ENCODE peak calls at places on chromosomes 2 and 18, in seven cellular contexts. One of them, this sample, is unnamed.
A peak's percentile ranks its signal among the peaks of the same experiment; 100 is the strongest.

GRCh38 chr2:10079931-10080535 is at the start of gene CYS1:
- DNase-seq in posterior cingulate gyrus: no peak
- DNase-seq in C1 segment of cervical spinal cord: no peak
- DNase-seq in stimulated activated CD4-positive, alpha-beta T cell treated with anti-CD3 and anti-CD28 coated beads, Interleukin-4, amount 100 ng/mL, for 48 hours: no peak
- DNase-seq in NCI-H748 treated with DMSO at 0.1 percent for 48 hours: no peak
- DNase-seq in OCI-LY7: peak; percentile 44
- DNase-seq in M059J: no peak
- DNase-seq in this sample: no peak

GRCh38 chr18:70326255-70326654 is 37.4 kb downstream of the SOCS6 start:
- DNase-seq in NCI-H748 treated with DMSO at 0.1 percent for 48 hours: no peak
- DNase-seq in M059J: no peak
- DNase-seq in posterior cingulate gyrus: no peak
- DNase-seq in OCI-LY7: no peak
- DNase-seq in C1 segment of cervical spinal cord: no peak
- DNase-seq in stimulated activated CD4-positive, alpha-beta T cell treated with anti-CD3 and anti-CD28 coated beads, Interleukin-4, amount 100 ng/mL, for 48 hours: no peak
- DNase-seq in this sample: no peak

GRCh38 chr2:3414133-3414856 is 34.8 kb downstream of the TRAPPC12 start:
- DNase-seq in M059J: no peak
- DNase-seq in stimulated activated CD4-positive, alpha-beta T cell treated with anti-CD3 and anti-CD28 coated beads, Interleukin-4, amount 100 ng/mL, for 48 hours: no peak
- DNase-seq in NCI-H748 treated with DMSO at 0.1 percent for 48 hours: no peak
- DNase-seq in C1 segment of cervical spinal cord: no peak
- DNase-seq in posterior cingulate gyrus: no peak
- DNase-seq in OCI-LY7: no peak
- DNase-seq in this sample: no peak

GRCh38 chr18:75489493-75490190 is 62.1 kb upstream of the SMIM21 start:
- DNase-seq in C1 segment of cervical spinal cord: no peak
- DNase-seq in stimulated activated CD4-positive, alpha-beta T cell treated with anti-CD3 and anti-CD28 coated beads, Interleukin-4, amount 100 ng/mL, for 48 hours: no peak
- DNase-seq in OCI-LY7: no peak
- DNase-seq in posterior cingulate gyrus: no peak
- DNase-seq in NCI-H748 treated with DMSO at 0.1 percent for 48 hours: no peak
- DNase-seq in M059J: peak; percentile 95
- DNase-seq in this sample: no peak

GRCh38 chr2:179393481-179393880 is 128.8 kb upstream of the SESTD1 start:
- DNase-seq in C1 segment of cervical spinal cord: no peak
- DNase-seq in OCI-LY7: no peak
- DNase-seq in stimulated activated CD4-positive, alpha-beta T cell treated with anti-CD3 and anti-CD28 coated beads, Interleukin-4, amount 100 ng/mL, for 48 hours: no peak
- DNase-seq in NCI-H748 treated with DMSO at 0.1 percent for 48 hours: no peak
- DNase-seq in posterior cingulate gyrus: no peak
- DNase-seq in M059J: peak; percentile 46
- DNase-seq in this sample: no peak

GRCh38 chr2:101395545-101396351 is 8.4 kb upstream of the CREG2 start:
- DNase-seq in C1 segment of cervical spinal cord: no peak
- DNase-seq in posterior cingulate gyrus: no peak
- DNase-seq in OCI-LY7: no peak
- DNase-seq in NCI-H748 treated with DMSO at 0.1 percent for 48 hours: no peak
- DNase-seq in M059J: no peak
- DNase-seq in stimulated activated CD4-positive, alpha-beta T cell treated with anti-CD3 and anti-CD28 coated beads, Interleukin-4, amount 100 ng/mL, for 48 hours: no peak
- DNase-seq in this sample: no peak

GRCh38 chr2:134193006-134193405 is 60.9 kb upstream of the MGAT5 start:
- DNase-seq in C1 segment of cervical spinal cord: no peak
- DNase-seq in posterior cingulate gyrus: no peak
- DNase-seq in NCI-H748 treated with DMSO at 0.1 percent for 48 hours: no peak
- DNase-seq in OCI-LY7: no peak
- DNase-seq in M059J: peak; percentile 61
- DNase-seq in stimulated activated CD4-positive, alpha-beta T cell treated with anti-CD3 and anti-CD28 coated beads, Interleukin-4, amount 100 ng/mL, for 48 hours: no peak
- DNase-seq in this sample: no peak

GRCh38 chr2:201953880-201954279 is 79.8 kb upstream of the FZD7 start:
- DNase-seq in C1 segment of cervical spinal cord: no peak
- DNase-seq in posterior cingulate gyrus: no peak
- DNase-seq in M059J: no peak
- DNase-seq in NCI-H748 treated with DMSO at 0.1 percent for 48 hours: no peak
- DNase-seq in OCI-LY7: no peak
- DNase-seq in stimulated activated CD4-positive, alpha-beta T cell treated with anti-CD3 and anti-CD28 coated beads, Interleukin-4, amount 100 ng/mL, for 48 hours: no peak
- DNase-seq in this sample: no peak

GRCh38 chr2:221608442-221608841 is 36.3 kb upstream of the EPHA4 start:
- DNase-seq in OCI-LY7: no peak
- DNase-seq in stimulated activated CD4-positive, alpha-beta T cell treated with anti-CD3 and anti-CD28 coated beads, Interleukin-4, amount 100 ng/mL, for 48 hours: no peak
- DNase-seq in M059J: no peak
- DNase-seq in posterior cingulate gyrus: no peak
- DNase-seq in NCI-H748 treated with DMSO at 0.1 percent for 48 hours: no peak
- DNase-seq in C1 segment of cervical spinal cord: no peak
- DNase-seq in this sample: no peak

GRCh38 chr2:68689553-68690537 is 44.8 kb upstream of the ARHGAP25 start:
- DNase-seq in M059J: no peak
- DNase-seq in posterior cingulate gyrus: no peak
- DNase-seq in OCI-LY7: peak; percentile 92
- DNase-seq in C1 segment of cervical spinal cord: no peak
- DNase-seq in stimulated activated CD4-positive, alpha-beta T cell treated with anti-CD3 and anti-CD28 coated beads, Interleukin-4, amount 100 ng/mL, for 48 hours: no peak
- DNase-seq in NCI-H748 treated with DMSO at 0.1 percent for 48 hours: no peak
- DNase-seq in this sample: no peak

GRCh38 chr2:236026839-236027238 is 141.3 kb downstream of the GBX2 start:
- DNase-seq in stimulated activated CD4-positive, alpha-beta T cell treated with anti-CD3 and anti-CD28 coated beads, Interleukin-4, amount 100 ng/mL, for 48 hours: no peak
- DNase-seq in M059J: no peak
- DNase-seq in posterior cingulate gyrus: no peak
- DNase-seq in OCI-LY7: no peak
- DNase-seq in NCI-H748 treated with DMSO at 0.1 percent for 48 hours: no peak
- DNase-seq in C1 segment of cervical spinal cord: no peak
- DNase-seq in this sample: no peak

GRCh38 chr2:240411261-240412160 is 24.0 kb upstream of the GPC1 start:
- DNase-seq in stimulated activated CD4-positive, alpha-beta T cell treated with anti-CD3 and anti-CD28 coated beads, Interleukin-4, amount 100 ng/mL, for 48 hours: no peak
- DNase-seq in C1 segment of cervical spinal cord: no peak
- DNase-seq in posterior cingulate gyrus: no peak
- DNase-seq in OCI-LY7: no peak
- DNase-seq in NCI-H748 treated with DMSO at 0.1 percent for 48 hours: no peak
- DNase-seq in M059J: no peak
- DNase-seq in this sample: no peak

GRCh38 chr2:70643715-70644114 is 90.1 kb upstream of the TGFA start:
- DNase-seq in M059J: peak; percentile 29
- DNase-seq in OCI-LY7: peak; percentile 7
- DNase-seq in C1 segment of cervical spinal cord: no peak
- DNase-seq in stimulated activated CD4-positive, alpha-beta T cell treated with anti-CD3 and anti-CD28 coated beads, Interleukin-4, amount 100 ng/mL, for 48 hours: peak; percentile 32
- DNase-seq in NCI-H748 treated with DMSO at 0.1 percent for 48 hours: peak; percentile 10
- DNase-seq in posterior cingulate gyrus: no peak
- DNase-seq in this sample: no peak

GRCh38 chr18:56315363-56315762 is 323.0 kb downstream of the TXNL1 start:
- DNase-seq in OCI-LY7: no peak
- DNase-seq in stimulated activated CD4-positive, alpha-beta T cell treated with anti-CD3 and anti-CD28 coated beads, Interleukin-4, amount 100 ng/mL, for 48 hours: no peak
- DNase-seq in M059J: peak; percentile 56
- DNase-seq in NCI-H748 treated with DMSO at 0.1 percent for 48 hours: no peak
- DNase-seq in C1 segment of cervical spinal cord: no peak
- DNase-seq in posterior cingulate gyrus: no peak
- DNase-seq in this sample: no peak

GRCh38 chr2:187658952-187659525 is 104.8 kb upstream of the TFPI start:
- DNase-seq in NCI-H748 treated with DMSO at 0.1 percent for 48 hours: peak; percentile 2
- DNase-seq in M059J: peak; percentile 37
- DNase-seq in C1 segment of cervical spinal cord: no peak
- DNase-seq in stimulated activated CD4-positive, alpha-beta T cell treated with anti-CD3 and anti-CD28 coated beads, Interleukin-4, amount 100 ng/mL, for 48 hours: no peak
- DNase-seq in posterior cingulate gyrus: no peak
- DNase-seq in OCI-LY7: peak; percentile 1
- DNase-seq in this sample: no peak

GRCh38 chr2:85281553-85281952 is 46.2 kb downstream of the TGOLN2 start:
- DNase-seq in OCI-LY7: no peak
- DNase-seq in M059J: no peak
- DNase-seq in C1 segment of cervical spinal cord: no peak
- DNase-seq in stimulated activated CD4-positive, alpha-beta T cell treated with anti-CD3 and anti-CD28 coated beads, Interleukin-4, amount 100 ng/mL, for 48 hours: no peak
- DNase-seq in NCI-H748 treated with DMSO at 0.1 percent for 48 hours: no peak
- DNase-seq in posterior cingulate gyrus: no peak
- DNase-seq in this sample: no peak

GRCh38 chr18:58768293-58768974 is 96.2 kb upstream of the ZNF532 start:
- DNase-seq in M059J: peak; percentile 59
- DNase-seq in NCI-H748 treated with DMSO at 0.1 percent for 48 hours: peak; percentile 50
- DNase-seq in C1 segment of cervical spinal cord: no peak
- DNase-seq in OCI-LY7: peak; percentile 8
- DNase-seq in posterior cingulate gyrus: peak; percentile 80
- DNase-seq in stimulated activated CD4-positive, alpha-beta T cell treated with anti-CD3 and anti-CD28 coated beads, Interleukin-4, amount 100 ng/mL, for 48 hours: peak; percentile 74
- DNase-seq in this sample: peak; percentile 45

GRCh38 chr18:28529644-28530043 is 352.7 kb upstream of the CDH2 start:
- DNase-seq in stimulated activated CD4-positive, alpha-beta T cell treated with anti-CD3 and anti-CD28 coated beads, Interleukin-4, amount 100 ng/mL, for 48 hours: no peak
- DNase-seq in OCI-LY7: no peak
- DNase-seq in NCI-H748 treated with DMSO at 0.1 percent for 48 hours: no peak
- DNase-seq in C1 segment of cervical spinal cord: no peak
- DNase-seq in posterior cingulate gyrus: no peak
- DNase-seq in M059J: no peak
- DNase-seq in this sample: no peak

GRCh38 chr18:36377626-36378025 is 80.1 kb downstream of the FHOD3 start:
- DNase-seq in OCI-LY7: no peak
- DNase-seq in C1 segment of cervical spinal cord: no peak
- DNase-seq in NCI-H748 treated with DMSO at 0.1 percent for 48 hours: no peak
- DNase-seq in M059J: no peak
- DNase-seq in stimulated activated CD4-positive, alpha-beta T cell treated with anti-CD3 and anti-CD28 coated beads, Interleukin-4, amount 100 ng/mL, for 48 hours: no peak
- DNase-seq in posterior cingulate gyrus: no peak
- DNase-seq in this sample: no peak

GRCh38 chr2:111702119-111702808 is 181.7 kb downstream of the ANAPC1 start:
- DNase-seq in C1 segment of cervical spinal cord: no peak
- DNase-seq in OCI-LY7: peak; percentile 85
- DNase-seq in stimulated activated CD4-positive, alpha-beta T cell treated with anti-CD3 and anti-CD28 coated beads, Interleukin-4, amount 100 ng/mL, for 48 hours: peak; percentile 40
- DNase-seq in posterior cingulate gyrus: peak; percentile 37
- DNase-seq in M059J: peak; percentile 55
- DNase-seq in NCI-H748 treated with DMSO at 0.1 percent for 48 hours: peak; percentile 9
- DNase-seq in this sample: peak; percentile 21

GRCh38 chr2:181008418-181008817 is 28.0 kb downstream of the UBE2E3 start:
- DNase-seq in OCI-LY7: no peak
- DNase-seq in C1 segment of cervical spinal cord: no peak
- DNase-seq in M059J: no peak
- DNase-seq in NCI-H748 treated with DMSO at 0.1 percent for 48 hours: no peak
- DNase-seq in stimulated activated CD4-positive, alpha-beta T cell treated with anti-CD3 and anti-CD28 coated beads, Interleukin-4, amount 100 ng/mL, for 48 hours: no peak
- DNase-seq in posterior cingulate gyrus: no peak
- DNase-seq in this sample: no peak

GRCh38 chr2:151632993-151633592 is 101.2 kb downstream of the NEB start:
- DNase-seq in C1 segment of cervical spinal cord: no peak
- DNase-seq in OCI-LY7: peak; percentile 27
- DNase-seq in NCI-H748 treated with DMSO at 0.1 percent for 48 hours: no peak
- DNase-seq in posterior cingulate gyrus: no peak
- DNase-seq in stimulated activated CD4-positive, alpha-beta T cell treated with anti-CD3 and anti-CD28 coated beads, Interleukin-4, amount 100 ng/mL, for 48 hours: no peak
- DNase-seq in M059J: peak; percentile 14
- DNase-seq in this sample: no peak

GRCh38 chr18:12066910-12067511 is 26.6 kb upstream of the ANKRD62 start:
- DNase-seq in NCI-H748 treated with DMSO at 0.1 percent for 48 hours: no peak
- DNase-seq in C1 segment of cervical spinal cord: no peak
- DNase-seq in M059J: no peak
- DNase-seq in OCI-LY7: no peak
- DNase-seq in stimulated activated CD4-positive, alpha-beta T cell treated with anti-CD3 and anti-CD28 coated beads, Interleukin-4, amount 100 ng/mL, for 48 hours: no peak
- DNase-seq in posterior cingulate gyrus: no peak
- DNase-seq in this sample: no peak

GRCh38 chr18:8959551-8960135 is 142.9 kb upstream of the NDUFV2 start:
- DNase-seq in C1 segment of cervical spinal cord: no peak
- DNase-seq in M059J: no peak
- DNase-seq in OCI-LY7: no peak
- DNase-seq in stimulated activated CD4-positive, alpha-beta T cell treated with anti-CD3 and anti-CD28 coated beads, Interleukin-4, amount 100 ng/mL, for 48 hours: no peak
- DNase-seq in NCI-H748 treated with DMSO at 0.1 percent for 48 hours: no peak
- DNase-seq in posterior cingulate gyrus: no peak
- DNase-seq in this sample: no peak

GRCh38 chr2:219954331-219954730 is 326.9 kb downstream of the SLC4A3 start:
- DNase-seq in M059J: peak; percentile 28
- DNase-seq in OCI-LY7: no peak
- DNase-seq in stimulated activated CD4-positive, alpha-beta T cell treated with anti-CD3 and anti-CD28 coated beads, Interleukin-4, amount 100 ng/mL, for 48 hours: no peak
- DNase-seq in NCI-H748 treated with DMSO at 0.1 percent for 48 hours: no peak
- DNase-seq in posterior cingulate gyrus: no peak
- DNase-seq in C1 segment of cervical spinal cord: no peak
- DNase-seq in this sample: no peak

GRCh38 chr18:23354625-23355024 is 98.5 kb upstream of the RIOK3 start:
- DNase-seq in OCI-LY7: no peak
- DNase-seq in C1 segment of cervical spinal cord: no peak
- DNase-seq in posterior cingulate gyrus: no peak
- DNase-seq in M059J: peak; percentile 91
- DNase-seq in stimulated activated CD4-positive, alpha-beta T cell treated with anti-CD3 and anti-CD28 coated beads, Interleukin-4, amount 100 ng/mL, for 48 hours: no peak
- DNase-seq in NCI-H748 treated with DMSO at 0.1 percent for 48 hours: no peak
- DNase-seq in this sample: no peak

GRCh38 chr18:70324897-70325296 is 36.1 kb downstream of the SOCS6 start:
- DNase-seq in C1 segment of cervical spinal cord: no peak
- DNase-seq in NCI-H748 treated with DMSO at 0.1 percent for 48 hours: no peak
- DNase-seq in OCI-LY7: no peak
- DNase-seq in posterior cingulate gyrus: no peak
- DNase-seq in stimulated activated CD4-positive, alpha-beta T cell treated with anti-CD3 and anti-CD28 coated beads, Interleukin-4, amount 100 ng/mL, for 48 hours: no peak
- DNase-seq in M059J: no peak
- DNase-seq in this sample: no peak

GRCh38 chr2:31886700-31887099 is 124.1 kb downstream of the MEMO1 start:
- DNase-seq in posterior cingulate gyrus: no peak
- DNase-seq in OCI-LY7: peak; percentile 42
- DNase-seq in C1 segment of cervical spinal cord: no peak
- DNase-seq in M059J: peak; percentile 10
- DNase-seq in NCI-H748 treated with DMSO at 0.1 percent for 48 hours: no peak
- DNase-seq in stimulated activated CD4-positive, alpha-beta T cell treated with anti-CD3 and anti-CD28 coated beads, Interleukin-4, amount 100 ng/mL, for 48 hours: no peak
- DNase-seq in this sample: no peak

GRCh38 chr2:99905025-99905424 is 237.4 kb downstream of the AFF3 start:
- DNase-seq in NCI-H748 treated with DMSO at 0.1 percent for 48 hours: no peak
- DNase-seq in C1 segment of cervical spinal cord: no peak
- DNase-seq in M059J: no peak
- DNase-seq in stimulated activated CD4-positive, alpha-beta T cell treated with anti-CD3 and anti-CD28 coated beads, Interleukin-4, amount 100 ng/mL, for 48 hours: no peak
- DNase-seq in OCI-LY7: no peak
- DNase-seq in posterior cingulate gyrus: no peak
- DNase-seq in this sample: no peak

GRCh38 chr2:99910903-99911302 is 231.5 kb downstream of the AFF3 start:
- DNase-seq in posterior cingulate gyrus: no peak
- DNase-seq in NCI-H748 treated with DMSO at 0.1 percent for 48 hours: no peak
- DNase-seq in M059J: no peak
- DNase-seq in OCI-LY7: no peak
- DNase-seq in stimulated activated CD4-positive, alpha-beta T cell treated with anti-CD3 and anti-CD28 coated beads, Interleukin-4, amount 100 ng/mL, for 48 hours: no peak
- DNase-seq in C1 segment of cervical spinal cord: no peak
- DNase-seq in this sample: no peak

GRCh38 chr18:62384610-62385097 is 59.5 kb downstream of the TNFRSF11A start:
- DNase-seq in M059J: no peak
- DNase-seq in C1 segment of cervical spinal cord: no peak
- DNase-seq in NCI-H748 treated with DMSO at 0.1 percent for 48 hours: no peak
- DNase-seq in stimulated activated CD4-positive, alpha-beta T cell treated with anti-CD3 and anti-CD28 coated beads, Interleukin-4, amount 100 ng/mL, for 48 hours: no peak
- DNase-seq in posterior cingulate gyrus: no peak
- DNase-seq in OCI-LY7: no peak
- DNase-seq in this sample: no peak

GRCh38 chr18:57249896-57250295 is 102.5 kb upstream of the ST8SIA3 start:
- DNase-seq in NCI-H748 treated with DMSO at 0.1 percent for 48 hours: no peak
- DNase-seq in posterior cingulate gyrus: no peak
- DNase-seq in stimulated activated CD4-positive, alpha-beta T cell treated with anti-CD3 and anti-CD28 coated beads, Interleukin-4, amount 100 ng/mL, for 48 hours: no peak
- DNase-seq in C1 segment of cervical spinal cord: no peak
- DNase-seq in M059J: no peak
- DNase-seq in OCI-LY7: no peak
- DNase-seq in this sample: no peak

This sample was measured in central memory CD8-positive, alpha-beta T cell.